ENCODE peak calls at places on chromosomes 5 and 9, in five cellular contexts. One of them, this sample, is unnamed.
A peak's percentile ranks its signal among the peaks of the same experiment; 100 is the strongest.

GRCh38 chr9:97768731-97769130 is 71.6 kb upstream of the XPA start:
- DNase-seq in activated CD4-positive, alpha-beta T cell treated with anti-CD3 and anti-CD28 coated beads, Interleukin-2, amount 10 ng/mL, durations not matched to agents 7 days and 5 days: no peak
- DNase-seq in iris pigment epithelial cell: peak; percentile 68
- DNase-seq in mucosa of descending colon: no peak
- DNase-seq in cardiac muscle cell: peak; percentile 24
- DNase-seq in this sample: no peak

GRCh38 chr5:107806705-107807104 is 136.0 kb upstream of the EFNA5 start:
- DNase-seq in activated CD4-positive, alpha-beta T cell treated with anti-CD3 and anti-CD28 coated beads, Interleukin-2, amount 10 ng/mL, durations not matched to agents 7 days and 5 days: no peak
- DNase-seq in iris pigment epithelial cell: peak; percentile 82
- DNase-seq in mucosa of descending colon: no peak
- DNase-seq in cardiac muscle cell: peak; percentile 33
- DNase-seq in this sample: no peak

GRCh38 chr5:108606185-108606584 is 141.5 kb upstream of the FER start:
- DNase-seq in activated CD4-positive, alpha-beta T cell treated with anti-CD3 and anti-CD28 coated beads, Interleukin-2, amount 10 ng/mL, durations not matched to agents 7 days and 5 days: no peak
- DNase-seq in iris pigment epithelial cell: no peak
- DNase-seq in mucosa of descending colon: no peak
- DNase-seq in cardiac muscle cell: no peak
- DNase-seq in this sample: no peak

GRCh38 chr9:81718244-81718643 is 28.9 kb upstream of the TLE1 start:
- DNase-seq in activated CD4-positive, alpha-beta T cell treated with anti-CD3 and anti-CD28 coated beads, Interleukin-2, amount 10 ng/mL, durations not matched to agents 7 days and 5 days: no peak
- DNase-seq in iris pigment epithelial cell: no peak
- DNase-seq in mucosa of descending colon: no peak
- DNase-seq in cardiac muscle cell: no peak
- DNase-seq in this sample: no peak

GRCh38 chr9:137502008-137502913 is 43.1 kb upstream of the NSMF start:
- DNase-seq in activated CD4-positive, alpha-beta T cell treated with anti-CD3 and anti-CD28 coated beads, Interleukin-2, amount 10 ng/mL, durations not matched to agents 7 days and 5 days: no peak
- DNase-seq in iris pigment epithelial cell: peak; percentile 21
- DNase-seq in mucosa of descending colon: no peak
- DNase-seq in cardiac muscle cell: no peak
- DNase-seq in this sample: peak; percentile 15

GRCh38 chr9:18759836-18760235 is 273.2 kb downstream of the SAXO1 start:
- DNase-seq in activated CD4-positive, alpha-beta T cell treated with anti-CD3 and anti-CD28 coated beads, Interleukin-2, amount 10 ng/mL, durations not matched to agents 7 days and 5 days: no peak
- DNase-seq in iris pigment epithelial cell: no peak
- DNase-seq in mucosa of descending colon: no peak
- DNase-seq in cardiac muscle cell: no peak
- DNase-seq in this sample: no peak

GRCh38 chr9:127812936-127813675 is 10.4 kb downstream of the FPGS start:
- DNase-seq in activated CD4-positive, alpha-beta T cell treated with anti-CD3 and anti-CD28 coated beads, Interleukin-2, amount 10 ng/mL, durations not matched to agents 7 days and 5 days: no peak
- DNase-seq in iris pigment epithelial cell: no peak
- DNase-seq in mucosa of descending colon: no peak
- DNase-seq in cardiac muscle cell: no peak
- DNase-seq in this sample: no peak

GRCh38 chr5:61301345-61301744 is 30.7 kb upstream of the ZSWIM6 start:
- DNase-seq in activated CD4-positive, alpha-beta T cell treated with anti-CD3 and anti-CD28 coated beads, Interleukin-2, amount 10 ng/mL, durations not matched to agents 7 days and 5 days: no peak
- DNase-seq in iris pigment epithelial cell: peak; percentile 49
- DNase-seq in mucosa of descending colon: no peak
- DNase-seq in cardiac muscle cell: peak; percentile 83
- DNase-seq in this sample: no peak

GRCh38 chr5:89694026-89694540 is 715.5 kb downstream of the CETN3 start:
- DNase-seq in activated CD4-positive, alpha-beta T cell treated with anti-CD3 and anti-CD28 coated beads, Interleukin-2, amount 10 ng/mL, durations not matched to agents 7 days and 5 days: no peak
- DNase-seq in iris pigment epithelial cell: no peak
- DNase-seq in mucosa of descending colon: no peak
- DNase-seq in cardiac muscle cell: no peak
- DNase-seq in this sample: no peak

GRCh38 chr5:169440107-169440701 is 139.3 kb upstream of the SLIT3 start:
- DNase-seq in activated CD4-positive, alpha-beta T cell treated with anti-CD3 and anti-CD28 coated beads, Interleukin-2, amount 10 ng/mL, durations not matched to agents 7 days and 5 days: no peak
- DNase-seq in iris pigment epithelial cell: no peak
- DNase-seq in mucosa of descending colon: no peak
- DNase-seq in cardiac muscle cell: no peak
- DNase-seq in this sample: peak; percentile 32

GRCh38 chr9:747567-747966 is 93.9 kb upstream of the DMRT1 start:
- DNase-seq in activated CD4-positive, alpha-beta T cell treated with anti-CD3 and anti-CD28 coated beads, Interleukin-2, amount 10 ng/mL, durations not matched to agents 7 days and 5 days: no peak
- DNase-seq in iris pigment epithelial cell: no peak
- DNase-seq in mucosa of descending colon: no peak
- DNase-seq in cardiac muscle cell: no peak
- DNase-seq in this sample: no peak

GRCh38 chr5:19175776-19176570 is 812.0 kb downstream of the CDH18 start:
- DNase-seq in activated CD4-positive, alpha-beta T cell treated with anti-CD3 and anti-CD28 coated beads, Interleukin-2, amount 10 ng/mL, durations not matched to agents 7 days and 5 days: no peak
- DNase-seq in iris pigment epithelial cell: no peak
- DNase-seq in mucosa of descending colon: no peak
- DNase-seq in cardiac muscle cell: no peak
- DNase-seq in this sample: no peak

GRCh38 chr5:73619606-73620334 is 6.2 kb upstream of the ARHGEF28 start:
- DNase-seq in activated CD4-positive, alpha-beta T cell treated with anti-CD3 and anti-CD28 coated beads, Interleukin-2, amount 10 ng/mL, durations not matched to agents 7 days and 5 days: no peak
- DNase-seq in iris pigment epithelial cell: no peak
- DNase-seq in mucosa of descending colon: no peak
- DNase-seq in cardiac muscle cell: no peak
- DNase-seq in this sample: no peak

GRCh38 chr9:137580209-137580957 is 1.7 kb upstream of the DPH7 start:
- DNase-seq in activated CD4-positive, alpha-beta T cell treated with anti-CD3 and anti-CD28 coated beads, Interleukin-2, amount 10 ng/mL, durations not matched to agents 7 days and 5 days: peak; percentile 20
- DNase-seq in iris pigment epithelial cell: no peak
- DNase-seq in mucosa of descending colon: no peak
- DNase-seq in cardiac muscle cell: no peak
- DNase-seq in this sample: no peak

GRCh38 chr9:5468850-5469249 is 18.5 kb downstream of the CD274 start:
- DNase-seq in activated CD4-positive, alpha-beta T cell treated with anti-CD3 and anti-CD28 coated beads, Interleukin-2, amount 10 ng/mL, durations not matched to agents 7 days and 5 days: no peak
- DNase-seq in iris pigment epithelial cell: peak; percentile 34
- DNase-seq in mucosa of descending colon: no peak
- DNase-seq in cardiac muscle cell: no peak
- DNase-seq in this sample: no peak

GRCh38 chr5:171264842-171265241 is 44.2 kb upstream of the TLX3 start:
- DNase-seq in activated CD4-positive, alpha-beta T cell treated with anti-CD3 and anti-CD28 coated beads, Interleukin-2, amount 10 ng/mL, durations not matched to agents 7 days and 5 days: peak; percentile 42
- DNase-seq in iris pigment epithelial cell: no peak
- DNase-seq in mucosa of descending colon: no peak
- DNase-seq in cardiac muscle cell: no peak
- DNase-seq in this sample: no peak

GRCh38 chr5:143837306-143837848 is 25.4 kb downstream of the HMHB1 start:
- DNase-seq in activated CD4-positive, alpha-beta T cell treated with anti-CD3 and anti-CD28 coated beads, Interleukin-2, amount 10 ng/mL, durations not matched to agents 7 days and 5 days: no peak
- DNase-seq in iris pigment epithelial cell: peak; percentile 68
- DNase-seq in mucosa of descending colon: no peak
- DNase-seq in cardiac muscle cell: peak; percentile 65
- DNase-seq in this sample: no peak

GRCh38 chr5:71887680-71888079 is 168.6 kb downstream of the CARTPT start:
- DNase-seq in activated CD4-positive, alpha-beta T cell treated with anti-CD3 and anti-CD28 coated beads, Interleukin-2, amount 10 ng/mL, durations not matched to agents 7 days and 5 days: peak; percentile 38
- DNase-seq in iris pigment epithelial cell: peak; percentile 95
- DNase-seq in mucosa of descending colon: no peak
- DNase-seq in cardiac muscle cell: peak; percentile 90
- DNase-seq in this sample: peak; percentile 94

GRCh38 chr5:173771058-173771742 is 116.9 kb upstream of the CPEB4 start:
- DNase-seq in activated CD4-positive, alpha-beta T cell treated with anti-CD3 and anti-CD28 coated beads, Interleukin-2, amount 10 ng/mL, durations not matched to agents 7 days and 5 days: no peak
- DNase-seq in iris pigment epithelial cell: peak; percentile 30
- DNase-seq in mucosa of descending colon: peak; percentile 61
- DNase-seq in cardiac muscle cell: peak; percentile 32
- DNase-seq in this sample: no peak

GRCh38 chr5:177578331-177578730 is 13.7 kb upstream of the TMED9 start:
- DNase-seq in activated CD4-positive, alpha-beta T cell treated with anti-CD3 and anti-CD28 coated beads, Interleukin-2, amount 10 ng/mL, durations not matched to agents 7 days and 5 days: no peak
- DNase-seq in iris pigment epithelial cell: no peak
- DNase-seq in mucosa of descending colon: no peak
- DNase-seq in cardiac muscle cell: no peak
- DNase-seq in this sample: no peak

GRCh38 chr5:169742773-169743296 is 105.8 kb downstream of the DOCK2 start:
- DNase-seq in activated CD4-positive, alpha-beta T cell treated with anti-CD3 and anti-CD28 coated beads, Interleukin-2, amount 10 ng/mL, durations not matched to agents 7 days and 5 days: no peak
- DNase-seq in iris pigment epithelial cell: peak; percentile 80
- DNase-seq in mucosa of descending colon: no peak
- DNase-seq in cardiac muscle cell: peak; percentile 27
- DNase-seq in this sample: peak; percentile 83

GRCh38 chr9:123107639-123108285 is 74.3 kb downstream of the GPR21 start:
- DNase-seq in activated CD4-positive, alpha-beta T cell treated with anti-CD3 and anti-CD28 coated beads, Interleukin-2, amount 10 ng/mL, durations not matched to agents 7 days and 5 days: no peak
- DNase-seq in iris pigment epithelial cell: no peak
- DNase-seq in mucosa of descending colon: no peak
- DNase-seq in cardiac muscle cell: no peak
- DNase-seq in this sample: no peak

GRCh38 chr9:113476511-113476916 is 13.0 kb downstream of the RGS3 start:
- DNase-seq in activated CD4-positive, alpha-beta T cell treated with anti-CD3 and anti-CD28 coated beads, Interleukin-2, amount 10 ng/mL, durations not matched to agents 7 days and 5 days: no peak
- DNase-seq in iris pigment epithelial cell: no peak
- DNase-seq in mucosa of descending colon: no peak
- DNase-seq in cardiac muscle cell: no peak
- DNase-seq in this sample: no peak

GRCh38 chr9:3732077-3733038 is 206.6 kb upstream of the RFX3 start:
- DNase-seq in activated CD4-positive, alpha-beta T cell treated with anti-CD3 and anti-CD28 coated beads, Interleukin-2, amount 10 ng/mL, durations not matched to agents 7 days and 5 days: peak; percentile 58
- DNase-seq in iris pigment epithelial cell: peak; percentile 89
- DNase-seq in mucosa of descending colon: no peak
- DNase-seq in cardiac muscle cell: peak; percentile 91
- DNase-seq in this sample: peak; percentile 86

GRCh38 chr5:125607018-125607417 is 816.2 kb upstream of the GRAMD2B start:
- DNase-seq in activated CD4-positive, alpha-beta T cell treated with anti-CD3 and anti-CD28 coated beads, Interleukin-2, amount 10 ng/mL, durations not matched to agents 7 days and 5 days: no peak
- DNase-seq in iris pigment epithelial cell: peak; percentile 72
- DNase-seq in mucosa of descending colon: no peak
- DNase-seq in cardiac muscle cell: peak; percentile 73
- DNase-seq in this sample: peak; percentile 89

GRCh38 chr5:1349246-1349645 is 4.3 kb upstream of the CLPTM1L start:
- DNase-seq in activated CD4-positive, alpha-beta T cell treated with anti-CD3 and anti-CD28 coated beads, Interleukin-2, amount 10 ng/mL, durations not matched to agents 7 days and 5 days: no peak
- DNase-seq in iris pigment epithelial cell: no peak
- DNase-seq in mucosa of descending colon: no peak
- DNase-seq in cardiac muscle cell: no peak
- DNase-seq in this sample: no peak

This sample was measured in amniotic epithelial cell.